ENCODE peak calls at places on chromosomes 2 and 18, in four cellular contexts. P is GM12878, Z is HepG2, D is K562. H is an unnamed sample.

GRCh38 chr2:195407782-195408181 is 249.2 kb upstream of the SLC39A10 start:
- DNase-seq in P (no peak), Z (no peak), D (peak), H (no peak)

GRCh38 chr2:8685697-8686358 is 4.0 kb downstream of the ID2 start:
- DNase-seq in P (no peak), Z (peak), D (peak), H (peak)

GRCh38 chr18:26397019-26397418 is 151.3 kb downstream of the KCTD1 start:
- DNase-seq in P (no peak), Z (no peak), D (no peak), H (no peak)

GRCh38 chr2:21042958-21043743 is 722 bp downstream of the APOB start:
- DNase-seq in P (no peak), Z (peak), D (peak), H (peak)

GRCh38 chr2:72263781-72264060 is 116.1 kb upstream of the CYP26B1 start:
- DNase-seq in P (no peak), Z (no peak), D (no peak), H (no peak)

GRCh38 chr2:224847961-224848850 is 132.0 kb upstream of the CCDC195 start:
- DNase-seq in P (no peak), Z (no peak), D (no peak), H (no peak)

GRCh38 chr18:62760403-62760734 is 45.0 kb downstream of the PHLPP1 start:
- DNase-seq in P (no peak), Z (no peak), D (no peak), H (no peak)

GRCh38 chr2:171227066-171227782 is 66.5 kb upstream of the TLK1 start:
- DNase-seq in P (no peak), Z (no peak), D (no peak), H (no peak)

GRCh38 chr2:44753552-44754285 is 187.8 kb upstream of the SIX3 start:
- DNase-seq in P (peak), Z (no peak), D (no peak), H (no peak)

GRCh38 chr2:14535156-14535555 is 97.4 kb upstream of the LRATD1 start:
- DNase-seq in P (no peak), Z (no peak), D (no peak), H (no peak)

DNA sequence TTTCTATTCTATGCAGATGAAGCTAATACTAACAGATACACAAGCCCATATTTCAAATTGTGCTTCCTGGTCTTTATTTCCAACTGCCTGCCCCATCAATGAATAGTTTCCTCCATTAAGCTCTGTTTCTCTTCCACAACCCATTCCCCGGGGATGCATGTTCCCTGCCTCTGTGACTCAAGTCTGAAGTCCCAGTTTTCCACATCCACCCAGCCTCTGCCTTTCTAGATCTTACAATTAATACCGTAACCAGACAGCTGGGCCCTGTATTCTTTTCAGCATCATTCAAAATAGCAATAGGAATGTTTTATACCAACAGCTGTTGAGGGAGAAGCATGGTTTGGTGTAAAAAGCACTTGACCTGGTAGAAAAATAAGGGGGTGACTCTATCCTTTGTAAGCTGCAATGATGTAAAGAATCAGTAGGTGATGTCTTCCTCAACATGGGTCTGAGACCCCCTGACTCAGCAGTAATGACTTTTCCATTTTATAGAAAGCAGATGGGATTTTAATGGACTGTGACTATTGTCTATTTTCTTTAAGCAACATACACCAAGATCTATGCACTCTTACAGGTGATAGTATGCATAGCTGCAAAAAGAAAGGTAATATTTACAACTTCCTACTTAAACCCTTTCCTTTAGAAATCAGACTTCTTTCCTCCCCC is 46.1 kb upstream of the DAPL1 start:
- DNase-seq in P (no peak), Z (no peak), D (no peak), H (no peak)
- TF ChIP-seq TCF7 in P (no peak), Z (no peak), D (no peak), H (no peak)

DNA sequence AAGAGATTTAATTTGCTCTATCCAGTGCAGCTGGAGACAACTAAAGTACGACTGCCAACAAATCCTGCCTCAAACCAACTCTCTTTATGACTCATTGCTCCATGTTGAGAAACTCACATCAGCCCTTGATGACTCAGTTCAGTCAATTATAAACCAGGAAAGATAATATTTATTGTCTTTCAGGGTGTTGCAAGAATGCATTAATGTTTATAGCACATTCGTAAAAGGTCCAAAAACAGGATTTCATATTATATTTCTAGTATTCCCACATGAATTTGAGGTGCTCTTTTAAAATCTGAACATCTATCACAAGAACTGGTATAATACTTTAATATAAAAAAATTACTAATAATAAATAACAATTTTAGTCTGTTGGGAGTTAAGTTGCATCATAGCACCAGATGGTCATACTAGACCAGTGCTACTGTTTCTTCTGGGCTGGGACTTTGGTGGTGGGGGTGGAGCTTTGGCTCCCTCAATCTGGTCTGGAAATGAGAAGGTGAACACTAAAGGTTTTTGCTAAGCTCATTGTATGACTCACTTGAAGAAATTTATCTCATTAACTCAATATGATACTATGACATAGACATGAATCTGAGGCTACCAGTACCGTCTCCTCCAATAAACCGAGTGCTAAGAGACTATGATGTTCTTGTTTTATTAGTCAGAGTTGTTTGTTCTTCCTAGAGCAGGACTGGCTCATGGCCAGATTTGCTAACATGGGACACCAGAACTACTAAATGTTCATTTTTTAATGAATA is 26.6 kb upstream of the MAP3K20 start:
- DNase-seq in P (no peak), Z (peak), D (peak), H (no peak)
- TF ChIP-seq ATF3 in P (no peak), Z (peak), D (peak), H (no peak)

GRCh38 chr2:80153151-80153550 is 151.4 kb downstream of the LRRTM1 start:
- DNase-seq in P (no peak), Z (no peak), D (no peak), H (no peak)

GRCh38 chr2:80151248-80151647 is 153.3 kb downstream of the LRRTM1 start:
- DNase-seq in P (no peak), Z (no peak), D (no peak), H (no peak)

GRCh38 chr2:80149991-80150390 is 154.6 kb downstream of the LRRTM1 start:
- DNase-seq in P (no peak), Z (no peak), D (no peak), H (no peak)

GRCh38 chr2:80153768-80154167 is 150.8 kb downstream of the LRRTM1 start:
- DNase-seq in P (no peak), Z (no peak), D (no peak), H (no peak)

GRCh38 chr2:80151651-80152050 is 152.9 kb downstream of the LRRTM1 start:
- DNase-seq in P (no peak), Z (no peak), D (no peak), H (no peak)
- TF ChIP-seq TCF7 in P (no peak), Z (no peak), D (no peak), H (no peak)

GRCh38 chr2:159206736-159207380 is 79.6 kb downstream of the WDSUB1 start:
- DNase-seq in P (no peak), Z (no peak), D (no peak), H (no peak)

GRCh38 chr2:159213296-159213695 is 73.2 kb downstream of the WDSUB1 start:
- DNase-seq in P (no peak), Z (no peak), D (no peak), H (no peak)

GRCh38 chr2:159211447-159212396 is 74.8 kb downstream of the WDSUB1 start:
- DNase-seq in P (no peak), Z (peak), D (no peak), H (peak)

GRCh38 chr2:159208449-159208848 is 78.1 kb downstream of the WDSUB1 start:
- DNase-seq in P (no peak), Z (no peak), D (peak), H (no peak)

GRCh38 chr2:159209341-159210306 is 76.9 kb downstream of the WDSUB1 start:
- DNase-seq in P (peak), Z (no peak), D (no peak), H (no peak)
- TF ChIP-seq ATF3 in P (no peak), Z (no peak), D (no peak), H (no peak)

GRCh38 chr2:163877316-163877715 is 141.5 kb upstream of the FIGN start:
- DNase-seq in P (no peak), Z (no peak), D (no peak), H (no peak)
- TF ChIP-seq TCF7 in P (no peak), Z (no peak), D (no peak), H (no peak)

DNA sequence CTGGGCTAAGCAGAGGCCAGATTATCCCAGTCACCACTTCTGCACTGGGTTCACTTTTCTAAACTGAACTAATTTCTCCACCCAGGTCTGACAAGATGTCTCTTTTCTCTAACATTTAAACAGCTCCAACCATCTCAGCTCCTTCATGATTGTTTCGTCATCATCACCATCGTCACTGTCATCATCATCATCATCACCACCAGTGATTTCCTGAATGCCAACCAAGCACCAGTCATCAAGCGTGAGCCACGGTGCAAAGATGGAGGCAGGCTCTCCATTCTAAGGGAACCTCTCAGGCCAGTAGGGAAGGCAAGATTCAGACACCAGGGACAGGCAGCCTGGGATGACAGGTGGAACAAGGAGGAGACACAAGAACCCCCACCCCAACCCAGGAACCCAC is 25.5 kb upstream of the TMBIM1 start:
- DNase-seq in P (no peak), Z (no peak), D (no peak), H (no peak)
- TF ChIP-seq ATF3 in P (no peak), Z (no peak), D (no peak), H (no peak)

GRCh38 chr2:219783551-219783950 is 156.1 kb downstream of the SLC4A3 start:
- DNase-seq in P (no peak), Z (no peak), D (no peak), H (no peak)
- TF ChIP-seq TCF7 in P (no peak), Z (no peak), D (no peak), H (no peak)